ENCODE peak calls at places on chromosomes 5 and 9, in six cellular contexts. One of them, this sample, is unnamed.

GRCh38 chr9:76658510-76659231 is 105.6 kb upstream of the PCA3 start:
- DNase-seq in heart right ventricle: no peak
- DNase-seq in lower lobe of right lung: no peak
- DNase-seq in body of pancreas: no peak
- DNase-seq in astrocyte: peak; percentile 48
- DNase-seq in ovary: no peak
- DNase-seq in this sample: peak; percentile 65

GRCh38 chr9:16236326-16236725 is 634.1 kb downstream of the BNC2 start:
- DNase-seq in heart right ventricle: no peak
- DNase-seq in lower lobe of right lung: no peak
- DNase-seq in body of pancreas: no peak
- DNase-seq in astrocyte: peak; percentile 91
- DNase-seq in ovary: no peak
- DNase-seq in this sample: no peak

GRCh38 chr9:71487046-71487445 is 281.3 kb downstream of the CEMIP2 start:
- DNase-seq in heart right ventricle: no peak
- DNase-seq in lower lobe of right lung: no peak
- DNase-seq in body of pancreas: no peak
- DNase-seq in astrocyte: no peak
- DNase-seq in ovary: no peak
- DNase-seq in this sample: no peak

GRCh38 chr5:10731910-10732309 is 29.1 kb downstream of the DAP start:
- DNase-seq in heart right ventricle: no peak
- DNase-seq in lower lobe of right lung: no peak
- DNase-seq in body of pancreas: no peak
- DNase-seq in astrocyte: no peak
- DNase-seq in ovary: no peak
- DNase-seq in this sample: no peak

GRCh38 chr9:9592104-9592503 is 1020.7 kb downstream of the PTPRD start:
- DNase-seq in heart right ventricle: no peak
- DNase-seq in lower lobe of right lung: no peak
- DNase-seq in body of pancreas: no peak
- DNase-seq in astrocyte: no peak
- DNase-seq in ovary: no peak
- DNase-seq in this sample: no peak

GRCh38 chr9:113350338-113350672 is 964 bp downstream of the BSPRY start:
- DNase-seq in heart right ventricle: no peak
- DNase-seq in lower lobe of right lung: no peak
- DNase-seq in body of pancreas: no peak
- DNase-seq in astrocyte: no peak
- DNase-seq in ovary: no peak
- DNase-seq in this sample: no peak

GRCh38 chr5:56409331-56410190 is 176.4 kb upstream of the ANKRD55 start:
- DNase-seq in heart right ventricle: no peak
- DNase-seq in lower lobe of right lung: no peak
- DNase-seq in body of pancreas: no peak
- DNase-seq in astrocyte: peak; percentile 94
- DNase-seq in ovary: no peak
- DNase-seq in this sample: peak; percentile 88

GRCh38 chr5:150295172-150295611 is 5.6 kb upstream of the CAMK2A start:
- DNase-seq in heart right ventricle: peak; percentile 36
- DNase-seq in lower lobe of right lung: peak; percentile 50
- DNase-seq in body of pancreas: no peak
- DNase-seq in astrocyte: peak; percentile 63
- DNase-seq in ovary: peak; percentile 63
- DNase-seq in this sample: peak; percentile 96

GRCh38 chr5:129042306-129042705 is 52.2 kb upstream of the ISOC1 start:
- DNase-seq in heart right ventricle: no peak
- DNase-seq in lower lobe of right lung: no peak
- DNase-seq in body of pancreas: no peak
- DNase-seq in astrocyte: no peak
- DNase-seq in ovary: no peak
- DNase-seq in this sample: no peak

GRCh38 chr5:74233571-74233970 is 407.0 kb downstream of the ENC1 start:
- DNase-seq in heart right ventricle: no peak
- DNase-seq in lower lobe of right lung: no peak
- DNase-seq in body of pancreas: no peak
- DNase-seq in astrocyte: peak; percentile 74
- DNase-seq in ovary: no peak
- DNase-seq in this sample: peak; percentile 86

GRCh38 chr5:42854795-42855194 is 43.1 kb upstream of the SELENOP start:
- DNase-seq in heart right ventricle: no peak
- DNase-seq in lower lobe of right lung: no peak
- DNase-seq in body of pancreas: no peak
- DNase-seq in astrocyte: no peak
- DNase-seq in ovary: no peak
- DNase-seq in this sample: no peak

GRCh38 chr5:169347786-169348185 is 46.8 kb upstream of the SLIT3 start:
- DNase-seq in heart right ventricle: no peak
- DNase-seq in lower lobe of right lung: no peak
- DNase-seq in body of pancreas: no peak
- DNase-seq in astrocyte: peak; percentile 51
- DNase-seq in ovary: no peak
- DNase-seq in this sample: no peak

GRCh38 chr9:33225319-33226152 is 14.4 kb upstream of the SPINK4 start:
- DNase-seq in heart right ventricle: no peak
- DNase-seq in lower lobe of right lung: no peak
- DNase-seq in body of pancreas: peak; percentile 78
- DNase-seq in astrocyte: peak; percentile 59
- DNase-seq in ovary: no peak
- DNase-seq in this sample: peak; percentile 79

GRCh38 chr9:95462419-95463121 is 54.2 kb downstream of the PTCH1 start:
- DNase-seq in heart right ventricle: peak; percentile 54
- DNase-seq in lower lobe of right lung: no peak
- DNase-seq in body of pancreas: peak; percentile 41
- DNase-seq in astrocyte: peak; percentile 84
- DNase-seq in ovary: peak; percentile 76
- DNase-seq in this sample: peak; percentile 52

GRCh38 chr5:173281910-173282309 is 46.3 kb downstream of the STC2 start:
- DNase-seq in heart right ventricle: no peak
- DNase-seq in lower lobe of right lung: no peak
- DNase-seq in body of pancreas: no peak
- DNase-seq in astrocyte: no peak
- DNase-seq in ovary: no peak
- DNase-seq in this sample: peak; percentile 19

GRCh38 chr5:113034182-113034773 is 57.7 kb downstream of the DCP2 start:
- DNase-seq in heart right ventricle: no peak
- DNase-seq in lower lobe of right lung: no peak
- DNase-seq in body of pancreas: no peak
- DNase-seq in astrocyte: peak; percentile 99
- DNase-seq in ovary: no peak
- DNase-seq in this sample: peak; percentile 62

GRCh38 chr5:111384220-111384619 is 128.1 kb downstream of the STARD4 start:
- DNase-seq in heart right ventricle: no peak
- DNase-seq in lower lobe of right lung: no peak
- DNase-seq in body of pancreas: no peak
- DNase-seq in astrocyte: no peak
- DNase-seq in ovary: no peak
- DNase-seq in this sample: peak; percentile 6

GRCh38 chr5:77973253-77973609 is 197.1 kb upstream of the TBCA start:
- DNase-seq in heart right ventricle: no peak
- DNase-seq in lower lobe of right lung: no peak
- DNase-seq in body of pancreas: no peak
- DNase-seq in astrocyte: no peak
- DNase-seq in ovary: no peak
- DNase-seq in this sample: peak; percentile 13

GRCh38 chr5:42990892-42991291 is 49.2 kb downstream of the ANXA2R start:
- DNase-seq in heart right ventricle: no peak
- DNase-seq in lower lobe of right lung: no peak
- DNase-seq in body of pancreas: no peak
- DNase-seq in astrocyte: no peak
- DNase-seq in ovary: no peak
- DNase-seq in this sample: no peak

GRCh38 chr9:83920469-83920941 is 727 bp downstream of the KIF27 start:
- DNase-seq in heart right ventricle: no peak
- DNase-seq in lower lobe of right lung: no peak
- DNase-seq in body of pancreas: peak; percentile 70
- DNase-seq in astrocyte: peak; percentile 35
- DNase-seq in ovary: no peak
- DNase-seq in this sample: peak; percentile 58

GRCh38 chr5:5264727-5265126 is 124.6 kb downstream of the ADAMTS16 start:
- DNase-seq in heart right ventricle: no peak
- DNase-seq in lower lobe of right lung: no peak
- DNase-seq in body of pancreas: no peak
- DNase-seq in astrocyte: no peak
- DNase-seq in ovary: no peak
- DNase-seq in this sample: no peak

GRCh38 chr5:103891151-103891550 is 328.6 kb upstream of the NUDT12 start:
- DNase-seq in heart right ventricle: no peak
- DNase-seq in lower lobe of right lung: no peak
- DNase-seq in body of pancreas: no peak
- DNase-seq in astrocyte: peak; percentile 25
- DNase-seq in ovary: no peak
- DNase-seq in this sample: no peak

DNA sequence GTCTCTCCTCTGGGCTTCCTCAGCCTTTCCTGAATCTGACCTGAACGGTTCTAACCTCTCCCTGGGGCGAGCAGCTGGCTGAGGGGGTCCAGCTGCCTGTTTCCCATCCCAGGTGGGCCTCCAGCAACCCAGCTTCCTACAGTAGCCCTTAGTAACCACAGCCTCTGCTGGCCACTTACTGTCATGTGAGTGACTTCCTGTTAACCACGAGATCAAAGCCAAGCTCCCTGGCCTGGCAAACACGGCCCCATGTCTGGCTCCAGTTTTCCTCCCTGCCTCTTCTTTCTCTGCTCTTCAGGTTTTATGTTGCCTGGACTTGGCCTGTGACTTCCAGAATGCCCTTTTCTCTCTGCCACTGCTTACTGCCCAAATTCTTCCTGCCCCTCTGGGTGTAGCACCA is 47.2 kb upstream of the DAB2IP start:
- DNase-seq in heart right ventricle: no peak
- DNase-seq in lower lobe of right lung: peak; percentile 56
- DNase-seq in body of pancreas: no peak
- DNase-seq in astrocyte: peak; percentile 15
- DNase-seq in ovary: no peak
- DNase-seq in this sample: no peak
- TF ChIP-seq CTCF in heart right ventricle: no peak
- TF ChIP-seq CTCF in lower lobe of right lung: no peak
- TF ChIP-seq CTCF in body of pancreas: no peak
- TF ChIP-seq CTCF in astrocyte: no peak
- TF ChIP-seq CTCF in ovary: no peak
- TF ChIP-seq CTCF in this sample: no peak

GRCh38 chr5:179167871-179168451 is 107.8 kb downstream of the ZNF354C start:
- DNase-seq in heart right ventricle: no peak
- DNase-seq in lower lobe of right lung: peak; percentile 20
- DNase-seq in body of pancreas: peak; percentile 10
- DNase-seq in astrocyte: no peak
- DNase-seq in ovary: peak; percentile 37
- DNase-seq in this sample: no peak

GRCh38 chr5:179165421-179166170 is 105.4 kb downstream of the ZNF354C start:
- DNase-seq in heart right ventricle: no peak
- DNase-seq in lower lobe of right lung: peak; percentile 39
- DNase-seq in body of pancreas: peak; percentile 5
- DNase-seq in astrocyte: no peak
- DNase-seq in ovary: peak; percentile 31
- DNase-seq in this sample: no peak

GRCh38 chr5:179168636-179169035 is 108.5 kb downstream of the ZNF354C start:
- DNase-seq in heart right ventricle: no peak
- DNase-seq in lower lobe of right lung: peak; percentile 3
- DNase-seq in body of pancreas: peak; percentile 5
- DNase-seq in astrocyte: no peak
- DNase-seq in ovary: peak; percentile 30
- DNase-seq in this sample: no peak

GRCh38 chr5:179166171-179166885 is 106.2 kb downstream of the ZNF354C start:
- DNase-seq in heart right ventricle: no peak
- DNase-seq in lower lobe of right lung: peak; percentile 46
- DNase-seq in body of pancreas: no peak
- DNase-seq in astrocyte: no peak
- DNase-seq in ovary: no peak
- DNase-seq in this sample: no peak

GRCh38 chr5:179166886-179167841 is 107.0 kb downstream of the ZNF354C start:
- DNase-seq in heart right ventricle: peak; percentile 54
- DNase-seq in lower lobe of right lung: peak; percentile 59
- DNase-seq in body of pancreas: peak; percentile 35
- DNase-seq in astrocyte: peak; percentile 42
- DNase-seq in ovary: peak; percentile 82
- DNase-seq in this sample: no peak
- H3K4me3 ChIP-seq in heart right ventricle: peak overlapping the region; percentile 48
- H3K4me3 ChIP-seq in lower lobe of right lung: peak overlapping the region; percentile 40
- H3K4me3 ChIP-seq in body of pancreas: no peak overlapping the region
- H3K4me3 ChIP-seq in astrocyte: peak overlapping the region; percentile 33
- H3K4me3 ChIP-seq in ovary: peak overlapping the region; percentile 16
- H3K4me3 ChIP-seq in this sample: no peak overlapping the region

GRCh38 chr5:156824241-156824640 is 25.9 kb upstream of the PPP1R2B start:
- DNase-seq in heart right ventricle: no peak
- DNase-seq in lower lobe of right lung: no peak
- DNase-seq in body of pancreas: no peak
- DNase-seq in astrocyte: no peak
- DNase-seq in ovary: no peak
- DNase-seq in this sample: no peak

GRCh38 chr5:156826150-156826549 is 23.9 kb upstream of the PPP1R2B start:
- DNase-seq in heart right ventricle: no peak
- DNase-seq in lower lobe of right lung: no peak
- DNase-seq in body of pancreas: no peak
- DNase-seq in astrocyte: no peak
- DNase-seq in ovary: no peak
- DNase-seq in this sample: no peak

GRCh38 chr5:156819967-156820581 is 30.0 kb upstream of the PPP1R2B start:
- DNase-seq in heart right ventricle: no peak
- DNase-seq in lower lobe of right lung: no peak
- DNase-seq in body of pancreas: no peak
- DNase-seq in astrocyte: no peak
- DNase-seq in ovary: no peak
- DNase-seq in this sample: no peak

GRCh38 chr5:156825688-156826087 is 24.4 kb upstream of the PPP1R2B start:
- DNase-seq in heart right ventricle: no peak
- DNase-seq in lower lobe of right lung: no peak
- DNase-seq in body of pancreas: no peak
- DNase-seq in astrocyte: no peak
- DNase-seq in ovary: no peak
- DNase-seq in this sample: no peak

GRCh38 chr5:156824800-156825199 is 25.3 kb upstream of the PPP1R2B start:
- DNase-seq in heart right ventricle: no peak
- DNase-seq in lower lobe of right lung: no peak
- DNase-seq in body of pancreas: no peak
- DNase-seq in astrocyte: peak; percentile 15
- DNase-seq in ovary: no peak
- DNase-seq in this sample: peak; percentile 10
- TF ChIP-seq CTCF in heart right ventricle: peak; percentile 5
- TF ChIP-seq CTCF in lower lobe of right lung: peak; percentile 22
- TF ChIP-seq CTCF in body of pancreas: no peak
- TF ChIP-seq CTCF in astrocyte: peak; percentile 44
- TF ChIP-seq CTCF in ovary: peak; percentile 16
- TF ChIP-seq CTCF in this sample: peak; percentile 16

DNA sequence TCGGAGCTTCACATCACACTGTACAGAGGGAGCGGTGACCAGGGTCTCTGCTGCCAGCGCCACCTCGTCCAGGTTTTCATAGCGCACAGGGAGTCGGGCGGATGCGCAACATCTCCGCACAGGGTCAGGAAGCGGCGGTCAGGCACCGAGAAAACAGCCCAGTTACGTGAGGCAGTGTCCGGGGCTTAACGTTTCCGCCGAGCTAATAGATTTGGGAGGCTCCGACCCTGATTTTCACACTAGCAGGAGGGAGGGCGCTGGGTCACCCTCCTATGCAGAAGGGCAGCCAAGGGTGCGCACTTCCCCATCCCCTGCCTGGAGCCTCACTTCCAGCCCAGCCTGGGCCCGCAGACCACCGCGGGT is 13.7 kb downstream of the BTNL9 start:
- DNase-seq in heart right ventricle: no peak
- DNase-seq in lower lobe of right lung: no peak
- DNase-seq in body of pancreas: no peak
- DNase-seq in astrocyte: no peak
- DNase-seq in ovary: no peak
- DNase-seq in this sample: no peak
- H3K4me3 ChIP-seq in heart right ventricle: peak overlapping the region; percentile 54
- H3K4me3 ChIP-seq in lower lobe of right lung: peak overlapping the region; percentile 62
- H3K4me3 ChIP-seq in body of pancreas: peak overlapping the region; percentile 36
- H3K4me3 ChIP-seq in astrocyte: no peak overlapping the region
- H3K4me3 ChIP-seq in ovary: peak overlapping the region; percentile 21
- H3K4me3 ChIP-seq in this sample: peak overlapping the region; percentile 31

GRCh38 chr5:54852007-54852406 is 133.4 kb downstream of the ESM1 start:
- DNase-seq in heart right ventricle: no peak
- DNase-seq in lower lobe of right lung: no peak
- DNase-seq in body of pancreas: no peak
- DNase-seq in astrocyte: no peak
- DNase-seq in ovary: no peak
- DNase-seq in this sample: no peak
- TF ChIP-seq CTCF in heart right ventricle: no peak
- TF ChIP-seq CTCF in lower lobe of right lung: no peak
- TF ChIP-seq CTCF in body of pancreas: no peak
- TF ChIP-seq CTCF in astrocyte: peak; percentile 20
- TF ChIP-seq CTCF in ovary: no peak
- TF ChIP-seq CTCF in this sample: no peak